ENCODE peak calls at places on chromosomes 1 and 21, in six cellular contexts. I is stimulated activated CD4-positive, alpha-beta T cell treated with anti-CD3 and anti-CD28 coated beads, Interleukin-4, amount 100 ng/mL, for 48 hours; M is kidney tubule cell; L is activated gamma-delta T cell treated with anti-CD3 and anti-CD28 coated beads, Interleukin-2, amount 50 U/mL, for 16 hours; A is Daoy; J is IMR-90. W is an unnamed sample.

GRCh38 chr1:92563457-92564216 is 76.9 kb upstream of the GFI1 start:
- DNase-seq in M (no peak), L (no peak), I (no peak), J (no peak), A (no peak), W (no peak)

GRCh38 chr1:913491-914252 is 10.1 kb upstream of the SAMD11 start:
- DNase-seq in A (peak), I (no peak), M (no peak), J (no peak), L (no peak), W (no peak)

GRCh38 chr1:217348960-217349664 is 281.8 kb downstream of the GPATCH2 start:
- DNase-seq in A (no peak), M (no peak), L (no peak), I (no peak), J (no peak), W (no peak)

GRCh38 chr21:41703857-41704501 is 62.9 kb downstream of the RIPK4 start:
- DNase-seq in A (no peak), I (no peak), M (peak), L (no peak), J (no peak), W (no peak)

GRCh38 chr1:198545156-198545555 is 4.7 kb upstream of the ATP6V1G3 start:
- DNase-seq in I (no peak), L (no peak), J (no peak), M (no peak), A (no peak), W (no peak)

GRCh38 chr1:14869197-14869596 is 270.7 kb downstream of the KAZN start:
- DNase-seq in M (no peak), A (peak), L (no peak), J (peak), I (no peak), W (no peak)

GRCh38 chr1:231694081-231694443 is 67.5 kb downstream of the DISC1 start:
- DNase-seq in A (no peak), L (no peak), M (no peak), I (no peak), J (no peak), W (no peak)

GRCh38 chr1:72670902-72671301 is 388.6 kb upstream of the NEGR1 start:
- DNase-seq in M (no peak), L (no peak), J (no peak), A (no peak), I (no peak), W (no peak)

GRCh38 chr1:169312084-169312954 is 55.3 kb downstream of the NME7 start:
- DNase-seq in M (peak), A (peak), J (peak), L (peak), I (peak), W (peak)

GRCh38 chr1:51907079-51907702 is 28.7 kb upstream of the NRDC start:
- DNase-seq in I (no peak), J (peak), M (no peak), L (no peak), A (no peak), W (peak)

GRCh38 chr1:193590102-193590501 is 403.7 kb upstream of the B3GALT2 start:
- DNase-seq in J (no peak), A (no peak), I (no peak), M (no peak), L (no peak), W (no peak)

GRCh38 chr1:25958475-25958874 is 39.4 kb downstream of the PAFAH2 start:
- DNase-seq in L (no peak), A (peak), I (no peak), J (peak), M (peak), W (peak)

GRCh38 chr1:63448741-63449140 is 74.3 kb downstream of the ITGB3BP start:
- DNase-seq in L (no peak), I (no peak), A (no peak), M (no peak), J (peak), W (no peak)